ENCODE peak calls at places on chromosomes 7 and 10, in eight cellular contexts. O, I, Y, M, G, B, Q and H are unnamed samples.

GRCh38 chr10:85623342-85623741 is 743.3 kb downstream of the GRID1 start:
- DNase-seq in Q (no peak), O (no peak), Y (no peak), M (no peak), G (no peak), B (no peak), I (no peak), H (no peak)

GRCh38 chr7:46153951-46154787 is 233.1 kb upstream of the IGFBP3 start:
- DNase-seq in Q (no peak), Y (peak; percentile 45), B (no peak), M (no peak), O (no peak), I (no peak), G (no peak), H (no peak)

GRCh38 chr7:149736478-149737360 is 36.7 kb downstream of the ZNF467 start:
- DNase-seq in O (no peak), Y (peak; percentile 12), I (peak; percentile 12), G (no peak), B (no peak), M (peak; percentile 38), Q (no peak), H (no peak)

GRCh38 chr10:15096661-15097010 is 519 bp upstream of the RPP38 start:
- DNase-seq in I (no peak), Y (no peak), Q (no peak), G (no peak), O (no peak), M (no peak), B (no peak), H (no peak)

GRCh38 chr10:5888352-5888751 is 1.3 kb downstream of the ANKRD16 start:
- DNase-seq in M (no peak), Q (no peak), I (peak; percentile 48), G (no peak), O (no peak), Y (peak; percentile 64), B (no peak), H (no peak)

GRCh38 chr7:116153050-116153449 is 57.3 kb upstream of the TES start:
- DNase-seq in I (no peak), M (no peak), G (no peak), Y (no peak), O (no peak), Q (no peak), B (no peak), H (no peak)

GRCh38 chr10:97333601-97334369 is 744 bp downstream of the FRAT2 start:
- DNase-seq in Q (no peak), O (peak; percentile 30), I (peak; percentile 49), M (no peak), Y (peak; percentile 79), B (peak; percentile 55), G (peak; percentile 64), H (no peak)

GRCh38 chr10:120431356-120431755 is 25.7 kb upstream of the PLPP4 start:
- DNase-seq in I (no peak), M (no peak), B (no peak), Y (no peak), O (no peak), Q (no peak), G (no peak), H (no peak)

GRCh38 chr7:111744501-111745155 is 182.3 kb upstream of the IMMP2L start:
- DNase-seq in I (peak; percentile 44), G (no peak), Y (peak; percentile 47), B (no peak), Q (no peak), M (no peak), O (no peak), H (no peak)